ENCODE peak calls at places on chromosomes 11 and 22, in ten cellular contexts. One of them, this sample, is unnamed.

GRCh38 chr11:379205-380094 is 10.2 kb downstream of the B4GALNT4 start:
- DNase-seq in right lobe of liver: no peak
- DNase-seq in D721Med: no peak
- DNase-seq in colonic mucosa: no peak
- DNase-seq in SK-N-SH: no peak
- DNase-seq in fibroblast of the aortic adventitia: no peak
- DNase-seq in transverse colon: no peak
- DNase-seq in A549: no peak
- DNase-seq in heart left ventricle: no peak
- DNase-seq in upper lobe of right lung: no peak
- DNase-seq in this sample: no peak

GRCh38 chr11:45580399-45580798 is 85.0 kb downstream of the CHST1 start:
- DNase-seq in right lobe of liver: no peak
- DNase-seq in D721Med: no peak
- DNase-seq in colonic mucosa: no peak
- DNase-seq in SK-N-SH: no peak
- DNase-seq in fibroblast of the aortic adventitia: peak
- DNase-seq in transverse colon: no peak
- DNase-seq in A549: peak
- DNase-seq in heart left ventricle: no peak
- DNase-seq in upper lobe of right lung: peak
- DNase-seq in this sample: no peak

GRCh38 chr11:45894555-45895247 is 9.2 kb downstream of the MAPK8IP1 start:
- DNase-seq in right lobe of liver: no peak
- DNase-seq in D721Med: no peak
- DNase-seq in colonic mucosa: no peak
- DNase-seq in SK-N-SH: peak
- DNase-seq in fibroblast of the aortic adventitia: no peak
- DNase-seq in transverse colon: no peak
- DNase-seq in A549: no peak
- DNase-seq in heart left ventricle: no peak
- DNase-seq in upper lobe of right lung: no peak
- DNase-seq in this sample: no peak

GRCh38 chr11:126214446-126215240 is 3.1 kb downstream of the FAM118B start:
- DNase-seq in right lobe of liver: no peak
- DNase-seq in D721Med: no peak
- DNase-seq in colonic mucosa: peak
- DNase-seq in SK-N-SH: no peak
- DNase-seq in fibroblast of the aortic adventitia: no peak
- DNase-seq in transverse colon: peak
- DNase-seq in A549: no peak
- DNase-seq in heart left ventricle: no peak
- DNase-seq in upper lobe of right lung: no peak
- DNase-seq in this sample: no peak

GRCh38 chr11:60972182-60973030 is 926 bp downstream of the CD6 start:
- DNase-seq in right lobe of liver: no peak
- DNase-seq in D721Med: no peak
- DNase-seq in colonic mucosa: no peak
- DNase-seq in SK-N-SH: no peak
- DNase-seq in fibroblast of the aortic adventitia: no peak
- DNase-seq in transverse colon: no peak
- DNase-seq in A549: no peak
- DNase-seq in heart left ventricle: no peak
- DNase-seq in upper lobe of right lung: no peak
- DNase-seq in this sample: no peak

GRCh38 chr22:29139965-29140782 is 65.5 kb upstream of the EMID1 start:
- DNase-seq in right lobe of liver: no peak
- DNase-seq in D721Med: no peak
- DNase-seq in colonic mucosa: no peak
- DNase-seq in SK-N-SH: no peak
- DNase-seq in fibroblast of the aortic adventitia: peak
- DNase-seq in transverse colon: no peak
- DNase-seq in A549: no peak
- DNase-seq in heart left ventricle: no peak
- DNase-seq in upper lobe of right lung: no peak
- DNase-seq in this sample: no peak

GRCh38 chr22:17980638-17981051 is 43.7 kb downstream of the MICAL3 start:
- DNase-seq in right lobe of liver: peak
- DNase-seq in D721Med: no peak
- DNase-seq in colonic mucosa: peak
- DNase-seq in SK-N-SH: peak
- DNase-seq in fibroblast of the aortic adventitia: no peak
- DNase-seq in transverse colon: peak
- DNase-seq in A549: no peak
- DNase-seq in heart left ventricle: no peak
- DNase-seq in upper lobe of right lung: peak
- DNase-seq in this sample: no peak

GRCh38 chr11:67389477-67389876 is 2.3 kb upstream of the RAD9A start:
- DNase-seq in right lobe of liver: no peak
- DNase-seq in D721Med: no peak
- DNase-seq in colonic mucosa: peak
- DNase-seq in SK-N-SH: peak
- DNase-seq in fibroblast of the aortic adventitia: no peak
- DNase-seq in transverse colon: peak
- DNase-seq in A549: peak
- DNase-seq in heart left ventricle: no peak
- DNase-seq in upper lobe of right lung: no peak
- DNase-seq in this sample: no peak

GRCh38 chr11:2290351-2290841 is 11.3 kb downstream of the C11orf21 start:
- DNase-seq in right lobe of liver: no peak
- DNase-seq in D721Med: no peak
- DNase-seq in colonic mucosa: no peak
- DNase-seq in SK-N-SH: no peak
- DNase-seq in fibroblast of the aortic adventitia: no peak
- DNase-seq in transverse colon: no peak
- DNase-seq in A549: no peak
- DNase-seq in heart left ventricle: no peak
- DNase-seq in upper lobe of right lung: peak
- DNase-seq in this sample: peak

GRCh38 chr11:34576331-34576730 is 44.6 kb upstream of the EHF start:
- DNase-seq in right lobe of liver: no peak
- DNase-seq in D721Med: no peak
- DNase-seq in colonic mucosa: no peak
- DNase-seq in SK-N-SH: no peak
- DNase-seq in fibroblast of the aortic adventitia: no peak
- DNase-seq in transverse colon: no peak
- DNase-seq in A549: no peak
- DNase-seq in heart left ventricle: no peak
- DNase-seq in upper lobe of right lung: no peak
- DNase-seq in this sample: no peak

GRCh38 chr11:100961633-100962032 is 168.0 kb downstream of the PGR start:
- DNase-seq in right lobe of liver: no peak
- DNase-seq in D721Med: no peak
- DNase-seq in colonic mucosa: no peak
- DNase-seq in SK-N-SH: no peak
- DNase-seq in fibroblast of the aortic adventitia: no peak
- DNase-seq in transverse colon: no peak
- DNase-seq in A549: no peak
- DNase-seq in heart left ventricle: no peak
- DNase-seq in upper lobe of right lung: no peak
- DNase-seq in this sample: no peak

GRCh38 chr11:43917851-43918250 is 24.6 kb upstream of the C11orf96 start:
- DNase-seq in right lobe of liver: no peak
- DNase-seq in D721Med: no peak
- DNase-seq in colonic mucosa: no peak
- DNase-seq in SK-N-SH: no peak
- DNase-seq in fibroblast of the aortic adventitia: no peak
- DNase-seq in transverse colon: no peak
- DNase-seq in A549: no peak
- DNase-seq in heart left ventricle: no peak
- DNase-seq in upper lobe of right lung: no peak
- DNase-seq in this sample: no peak

DNA sequence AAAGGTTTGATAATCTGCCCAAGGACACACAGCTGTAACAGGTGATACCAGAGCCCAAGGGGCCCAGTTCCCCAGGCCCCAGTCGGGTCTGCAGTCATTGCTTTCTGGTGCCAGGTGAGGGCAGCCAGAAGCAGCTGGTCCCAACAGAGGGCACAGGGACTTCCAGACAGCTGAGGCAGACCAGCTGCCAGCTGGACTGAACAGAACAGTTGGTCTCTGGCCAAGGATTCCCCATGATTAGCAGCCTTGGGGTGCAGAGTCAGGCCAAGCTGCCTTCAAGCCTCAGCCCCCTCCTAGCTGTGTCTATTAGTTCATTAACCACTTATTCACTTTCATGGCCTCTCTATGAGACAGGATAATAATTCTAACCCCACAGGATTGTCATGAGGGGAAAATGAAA is 105.5 kb downstream of the RRAS2 start:
- DNase-seq in right lobe of liver: no peak
- DNase-seq in D721Med: no peak
- DNase-seq in colonic mucosa: no peak
- DNase-seq in SK-N-SH: no peak
- DNase-seq in fibroblast of the aortic adventitia: no peak
- DNase-seq in transverse colon: no peak
- DNase-seq in A549: no peak
- DNase-seq in heart left ventricle: no peak
- DNase-seq in upper lobe of right lung: no peak
- DNase-seq in this sample: no peak
- TF ChIP-seq CTCF in right lobe of liver: no peak
- TF ChIP-seq CTCF in D721Med: no peak
- TF ChIP-seq CTCF in colonic mucosa: no peak
- TF ChIP-seq CTCF in SK-N-SH: no peak
- TF ChIP-seq CTCF in fibroblast of the aortic adventitia: no peak
- TF ChIP-seq CTCF in transverse colon: no peak
- TF ChIP-seq CTCF in A549: no peak
- TF ChIP-seq CTCF in heart left ventricle: no peak
- TF ChIP-seq CTCF in upper lobe of right lung: no peak
- TF ChIP-seq CTCF in this sample: no peak

GRCh38 chr11:104151404-104152204 is 12.3 kb downstream of the PDGFD start:
- DNase-seq in right lobe of liver: no peak
- DNase-seq in D721Med: no peak
- DNase-seq in colonic mucosa: no peak
- DNase-seq in SK-N-SH: no peak
- DNase-seq in fibroblast of the aortic adventitia: peak
- DNase-seq in transverse colon: no peak
- DNase-seq in A549: no peak
- DNase-seq in heart left ventricle: no peak
- DNase-seq in upper lobe of right lung: no peak
- DNase-seq in this sample: no peak
- TF ChIP-seq CTCF in right lobe of liver: peak
- TF ChIP-seq CTCF in D721Med: peak
- TF ChIP-seq CTCF in colonic mucosa: no peak
- TF ChIP-seq CTCF in SK-N-SH: peak
- TF ChIP-seq CTCF in fibroblast of the aortic adventitia: peak
- TF ChIP-seq CTCF in transverse colon: peak
- TF ChIP-seq CTCF in A549: no peak
- TF ChIP-seq CTCF in heart left ventricle: peak
- TF ChIP-seq CTCF in upper lobe of right lung: peak
- TF ChIP-seq CTCF in this sample: peak

GRCh38 chr22:37547249-37547741 is 13.0 kb upstream of the CDC42EP1 start:
- DNase-seq in right lobe of liver: no peak
- DNase-seq in D721Med: no peak
- DNase-seq in colonic mucosa: no peak
- DNase-seq in SK-N-SH: no peak
- DNase-seq in fibroblast of the aortic adventitia: peak
- DNase-seq in transverse colon: no peak
- DNase-seq in A549: no peak
- DNase-seq in heart left ventricle: no peak
- DNase-seq in upper lobe of right lung: no peak
- DNase-seq in this sample: no peak

GRCh38 chr22:37545703-37546435 is 14.4 kb upstream of the CDC42EP1 start:
- DNase-seq in right lobe of liver: peak
- DNase-seq in D721Med: no peak
- DNase-seq in colonic mucosa: peak
- DNase-seq in SK-N-SH: no peak
- DNase-seq in fibroblast of the aortic adventitia: peak
- DNase-seq in transverse colon: peak
- DNase-seq in A549: peak
- DNase-seq in heart left ventricle: peak
- DNase-seq in upper lobe of right lung: peak
- DNase-seq in this sample: no peak

GRCh38 chr22:37549704-37550059 is 10.6 kb upstream of the CDC42EP1 start:
- DNase-seq in right lobe of liver: peak
- DNase-seq in D721Med: no peak
- DNase-seq in colonic mucosa: no peak
- DNase-seq in SK-N-SH: peak
- DNase-seq in fibroblast of the aortic adventitia: peak
- DNase-seq in transverse colon: no peak
- DNase-seq in A549: no peak
- DNase-seq in heart left ventricle: peak
- DNase-seq in upper lobe of right lung: peak
- DNase-seq in this sample: no peak

GRCh38 chr22:37544955-37545702 is 15.2 kb upstream of the CDC42EP1 start:
- DNase-seq in right lobe of liver: peak
- DNase-seq in D721Med: no peak
- DNase-seq in colonic mucosa: peak
- DNase-seq in SK-N-SH: peak
- DNase-seq in fibroblast of the aortic adventitia: peak
- DNase-seq in transverse colon: peak
- DNase-seq in A549: peak
- DNase-seq in heart left ventricle: peak
- DNase-seq in upper lobe of right lung: peak
- DNase-seq in this sample: no peak

DNA sequence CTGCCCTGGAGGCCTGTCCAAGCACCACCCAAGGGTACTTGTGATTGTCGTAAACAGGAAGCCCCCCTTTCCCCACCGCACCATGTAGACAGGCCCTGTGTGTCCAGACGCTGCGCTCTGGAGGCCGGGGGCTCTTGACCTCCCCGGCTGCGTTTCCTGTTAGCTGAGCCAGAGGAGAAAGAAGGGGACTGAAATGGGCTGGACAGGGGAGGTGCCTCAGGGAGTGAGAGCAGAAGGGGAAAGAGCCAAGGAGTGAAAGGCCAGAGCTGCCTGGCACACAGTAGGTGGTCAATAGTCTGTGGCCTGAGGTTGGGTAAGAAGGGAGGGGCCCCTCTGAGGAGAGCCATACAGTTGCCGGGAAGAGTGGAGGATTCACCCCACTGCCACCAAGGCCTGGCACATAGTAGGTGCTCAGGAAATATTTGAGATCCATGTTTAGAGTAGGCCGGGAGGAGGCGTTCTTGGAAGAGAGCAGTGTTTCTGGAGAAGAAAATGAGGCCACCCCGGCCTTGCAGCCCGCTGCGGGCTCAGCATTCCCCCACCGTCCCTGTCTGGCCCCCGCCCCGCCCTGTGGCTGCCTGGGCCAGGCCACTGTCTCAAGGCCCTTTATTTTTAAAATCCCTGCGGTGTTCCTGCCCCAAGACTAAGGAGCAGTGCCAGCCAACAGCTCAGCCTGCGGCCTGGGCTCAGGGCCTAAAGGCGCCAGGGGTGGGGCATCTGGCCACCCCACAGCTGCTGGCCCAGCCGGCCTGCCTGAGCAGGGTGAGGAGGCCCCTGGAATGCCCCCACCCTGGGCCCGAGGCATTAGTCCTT is 13.6 kb upstream of the CDC42EP1 start:
- DNase-seq in right lobe of liver: peak
- DNase-seq in D721Med: no peak
- DNase-seq in colonic mucosa: peak
- DNase-seq in SK-N-SH: no peak
- DNase-seq in fibroblast of the aortic adventitia: peak
- DNase-seq in transverse colon: peak
- DNase-seq in A549: no peak
- DNase-seq in heart left ventricle: peak
- DNase-seq in upper lobe of right lung: peak
- DNase-seq in this sample: no peak
- TF ChIP-seq CTCF in right lobe of liver: no peak
- TF ChIP-seq CTCF in D721Med: no peak
- TF ChIP-seq CTCF in colonic mucosa: no peak
- TF ChIP-seq CTCF in SK-N-SH: no peak
- TF ChIP-seq CTCF in fibroblast of the aortic adventitia: peak
- TF ChIP-seq CTCF in transverse colon: no peak
- TF ChIP-seq CTCF in A549: no peak
- TF ChIP-seq CTCF in heart left ventricle: no peak
- TF ChIP-seq CTCF in upper lobe of right lung: peak
- TF ChIP-seq CTCF in this sample: no peak

GRCh38 chr11:47616726-47617416 is 22.7 kb upstream of the C1QTNF4 start:
- DNase-seq in right lobe of liver: no peak
- DNase-seq in D721Med: peak
- DNase-seq in colonic mucosa: peak
- DNase-seq in SK-N-SH: no peak
- DNase-seq in fibroblast of the aortic adventitia: peak
- DNase-seq in transverse colon: peak
- DNase-seq in A549: peak
- DNase-seq in heart left ventricle: peak
- DNase-seq in upper lobe of right lung: no peak
- DNase-seq in this sample: no peak
- TF ChIP-seq CTCF in right lobe of liver: peak
- TF ChIP-seq CTCF in D721Med: peak
- TF ChIP-seq CTCF in colonic mucosa: peak
- TF ChIP-seq CTCF in SK-N-SH: peak
- TF ChIP-seq CTCF in fibroblast of the aortic adventitia: peak
- TF ChIP-seq CTCF in transverse colon: peak
- TF ChIP-seq CTCF in A549: peak
- TF ChIP-seq CTCF in heart left ventricle: peak
- TF ChIP-seq CTCF in upper lobe of right lung: peak
- TF ChIP-seq CTCF in this sample: peak

This sample was measured in type B pancreatic cell.